ENCODE peak calls at places on chromosomes 1 and 21, in eight cellular contexts. O, F, Q, U, E, A, C and B are unnamed samples.

GRCh38 chr1:2967881-2968280 is 53.4 kb upstream of the ACTRT2 start:
- DNase-seq in E (no peak), U (no peak), O (peak), C (no peak), F (no peak), Q (no peak), A (no peak), B (no peak)

GRCh38 chr1:110130113-110130591 is 17.9 kb downstream of the UBL4B start:
- DNase-seq in A (no peak), U (no peak), Q (peak), F (no peak), E (no peak), O (no peak), C (no peak), B (no peak)

GRCh38 chr1:157776971-157777386 is at the start of gene FCRL2:
- DNase-seq in A (no peak), O (no peak), E (no peak), C (no peak), F (peak), Q (no peak), U (no peak), B (no peak)

GRCh38 chr1:236844499-236845271 is 49.6 kb downstream of the MTR start:
- DNase-seq in U (no peak), F (no peak), Q (no peak), A (peak), C (no peak), E (no peak), O (no peak), B (peak)

GRCh38 chr1:1892079-1892762 is 1.3 kb upstream of the GNB1 start:
- DNase-seq in F (no peak), A (no peak), C (no peak), O (peak), E (no peak), U (no peak), Q (no peak), B (no peak)

GRCh38 chr1:93219443-93219842 is 38.9 kb downstream of the CCDC18 start:
- DNase-seq in O (no peak), E (no peak), U (no peak), C (no peak), F (no peak), Q (no peak), A (no peak), B (no peak)

GRCh38 chr1:17167783-17168479 is 37.0 kb upstream of the PADI1 start:
- DNase-seq in Q (no peak), F (no peak), U (no peak), O (no peak), C (no peak), E (peak), A (peak), B (no peak)

GRCh38 chr1:246691622-246692495 is 32.4 kb upstream of the SCCPDH start:
- DNase-seq in F (no peak), U (no peak), C (no peak), E (no peak), Q (no peak), O (no peak), A (no peak), B (no peak)

GRCh38 chr1:203479646-203480045 is 4.0 kb downstream of the PRELP start:
- DNase-seq in E (no peak), A (no peak), O (no peak), U (no peak), C (no peak), F (no peak), Q (no peak), B (no peak)

GRCh38 chr1:198359024-198359653 is 181.3 kb downstream of the ATP6V1G3 start:
- DNase-seq in O (no peak), E (peak), A (no peak), Q (no peak), C (no peak), F (peak), U (no peak), B (peak)

GRCh38 chr1:226603976-226604845 is 55.6 kb downstream of the STUM start:
- DNase-seq in O (no peak), Q (no peak), C (no peak), U (no peak), F (no peak), E (no peak), A (peak), B (no peak)

GRCh38 chr1:224198572-224198971 is 15.5 kb downstream of the DEGS1 start:
- DNase-seq in A (no peak), C (no peak), O (no peak), E (no peak), U (no peak), F (no peak), Q (no peak), B (no peak)

GRCh38 chr1:180593382-180593781 is 34.6 kb downstream of the OVAAL start:
- DNase-seq in C (no peak), U (no peak), Q (no peak), E (no peak), A (no peak), F (no peak), O (no peak), B (no peak)

GRCh38 chr21:36059823-36060158 is 535 bp downstream of the SETD4 start:
- DNase-seq in E (no peak), O (peak), U (no peak), F (no peak), A (peak), Q (peak), C (no peak), B (no peak)

GRCh38 chr1:32901823-32902534 is 790 bp upstream of the TMEM54 start:
- DNase-seq in U (no peak), F (no peak), A (no peak), C (no peak), Q (no peak), E (no peak), O (no peak), B (no peak)

GRCh38 chr1:54623216-54624007 is at the start of gene FAM151A:
- DNase-seq in C (no peak), O (no peak), A (no peak), E (no peak), Q (no peak), F (no peak), U (no peak), B (no peak)

GRCh38 chr1:167425482-167425881 is 92.8 kb downstream of the CD247 start:
- DNase-seq in C (no peak), U (no peak), O (no peak), Q (no peak), A (no peak), E (no peak), F (no peak), B (no peak)

GRCh38 chr1:87869563-87869962 is 540.9 kb downstream of the LMO4 start:
- DNase-seq in O (no peak), E (peak), C (no peak), U (no peak), Q (no peak), F (peak), A (peak), B (no peak)

GRCh38 chr1:1435094-1435903 is at the start of gene VWA1:
- DNase-seq in Q (peak), O (peak), C (peak), A (peak), F (peak), E (peak), U (peak), B (peak)

GRCh38 chr1:86965012-86965826 is 50.8 kb downstream of the HS2ST1 start:
- DNase-seq in A (peak), U (no peak), O (no peak), C (no peak), Q (no peak), F (peak), E (peak), B (peak)

GRCh38 chr1:31763671-31764306 is 351 bp downstream of the ADGRB2 start:
- DNase-seq in F (no peak), E (no peak), C (no peak), U (no peak), O (no peak), Q (no peak), A (no peak), B (peak)

GRCh38 chr1:31575373-31576140 is 758 bp upstream of the TINAGL1 start:
- DNase-seq in A (no peak), F (no peak), E (no peak), O (no peak), U (no peak), Q (no peak), C (peak), B (no peak)

GRCh38 chr1:34858901-34859441 is 578 bp downstream of the SMIM12 start:
- DNase-seq in C (no peak), U (peak), O (no peak), A (peak), E (no peak), F (peak), Q (no peak), B (peak)

GRCh38 chr21:38699048-38699447 is 106.7 kb upstream of the ETS2 start:
- DNase-seq in U (no peak), F (no peak), E (no peak), Q (no peak), C (no peak), A (no peak), O (no peak), B (no peak)

GRCh38 chr1:160834945-160835565 is 27.6 kb downstream of the CD244 start:
- DNase-seq in U (no peak), C (no peak), O (no peak), A (peak), F (peak), Q (no peak), E (peak), B (peak)

GRCh38 chr1:221740941-221741363 is 937 bp downstream of the DUSP10 start:
- DNase-seq in C (no peak), F (no peak), U (no peak), A (no peak), E (no peak), O (no peak), Q (no peak), B (peak)

GRCh38 chr21:14843991-14844390 is 220.8 kb downstream of the NRIP1 start:
- DNase-seq in Q (no peak), C (no peak), U (no peak), E (no peak), O (no peak), A (peak), F (no peak), B (no peak)

GRCh38 chr21:14901482-14901958 is 163.3 kb downstream of the NRIP1 start:
- DNase-seq in Q (no peak), F (no peak), U (no peak), C (no peak), O (no peak), E (no peak), A (peak), B (no peak)

GRCh38 chr1:215056584-215056983 is 26.0 kb upstream of the KCNK2 start:
- DNase-seq in O (no peak), U (no peak), E (no peak), Q (no peak), C (no peak), A (peak), F (no peak), B (no peak)

GRCh38 chr1:15966956-15967344 is 9.0 kb downstream of the ZBTB17 start:
- DNase-seq in C (no peak), F (no peak), E (no peak), U (no peak), O (no peak), Q (no peak), A (no peak), B (no peak)

GRCh38 chr1:79193211-79194079 is 186.9 kb upstream of the ADGRL4 start:
- DNase-seq in F (no peak), Q (no peak), U (no peak), A (peak), E (peak), C (no peak), O (no peak), B (no peak)

GRCh38 chr1:2231667-2232254 is 3.6 kb downstream of the SKI start:
- DNase-seq in F (peak), E (peak), A (peak), C (peak), Q (peak), U (no peak), O (peak), B (peak)